ENCODE peak calls at places on chromosomes 2 and 18, in four cellular contexts. I is H9, T is neuronal stem cell, X is H1. H is an unnamed sample.

GRCh38 chr18:13603304-13604019 is 122.9 kb downstream of the FAM210A start:
- DNase-seq in I (no peak), T (no peak), X (no peak), H (no peak)

GRCh38 chr2:106159867-106160785 is 34.0 kb downstream of the UXS1 start:
- DNase-seq in I (no peak), T (no peak), X (no peak), H (no peak)

GRCh38 chr2:86020984-86021383 is 84.7 kb downstream of the POLR1A start:
- DNase-seq in I (no peak), T (no peak), X (no peak), H (no peak)

GRCh38 chr2:137857871-137858270 is 106.4 kb upstream of the HNMT start:
- DNase-seq in I (peak), T (no peak), X (no peak), H (no peak)

GRCh38 chr2:115160523-115161521 is 718.4 kb downstream of the DPP10 start:
- DNase-seq in I (peak), T (peak), X (peak), H (peak)

GRCh38 chr2:72917875-72918660 is 749 bp downstream of the EMX1 start:
- DNase-seq in I (peak), T (no peak), X (peak), H (no peak)

GRCh38 chr2:145383961-145384360 is 864.0 kb upstream of the ZEB2 start:
- DNase-seq in I (no peak), T (no peak), X (no peak), H (no peak)

GRCh38 chr2:1400943-1401735 is 12.1 kb upstream of the TPO start:
- DNase-seq in I (no peak), T (no peak), X (no peak), H (no peak)

GRCh38 chr18:58455318-58455950 is 173.5 kb downstream of the ALPK2 start:
- DNase-seq in I (no peak), T (no peak), X (no peak), H (no peak)

GRCh38 chr2:6810961-6811360 is 54.7 kb downstream of the CMPK2 start:
- DNase-seq in I (no peak), T (no peak), X (no peak), H (no peak)

GRCh38 chr2:107174126-107174525 is 288.2 kb upstream of the ST6GAL2 start:
- DNase-seq in I (no peak), T (no peak), X (no peak), H (no peak)

GRCh38 chr18:22558945-22559385 is 141.2 kb upstream of the CTAGE1 start:
- DNase-seq in I (no peak), T (no peak), X (no peak), H (peak)

GRCh38 chr2:233841183-233841582 is 13.2 kb downstream of the HJURP start:
- DNase-seq in I (no peak), T (no peak), X (peak), H (no peak)

GRCh38 chr2:160952462-160952861 is 207.8 kb upstream of the TANK start:
- DNase-seq in I (no peak), T (no peak), X (no peak), H (no peak)
- H2BK15ac ChIP-seq in I (no peak), T (no peak), X (no peak), H (no peak)

GRCh38 chr2:149166958-149167810 is 128.7 kb downstream of the LYPD6B start:
- DNase-seq in I (no peak), T (no peak), X (no peak), H (peak)
- H2BK12ac ChIP-seq in I (no peak), T (no peak), X (no peak), H (no peak)

DNA sequence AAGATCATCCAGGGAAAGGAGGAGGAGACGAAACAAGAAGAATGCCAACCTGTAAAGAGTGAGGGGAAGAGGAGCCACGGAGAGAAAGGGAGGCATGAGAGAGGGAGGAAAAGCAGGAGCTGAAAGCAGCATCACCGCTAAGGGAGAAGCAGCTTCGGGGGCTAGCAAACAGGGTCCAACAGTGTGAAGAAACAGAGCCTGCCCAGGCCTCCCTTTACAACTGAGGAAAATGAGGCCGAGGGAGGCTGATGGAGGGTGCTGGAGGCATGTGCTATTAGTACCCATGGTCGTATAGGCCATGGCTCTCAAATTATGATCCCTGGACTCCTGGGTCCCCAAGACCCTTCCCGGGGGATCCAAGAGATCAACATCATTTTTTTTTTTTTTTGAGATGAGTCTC is 50.4 kb upstream of the ASPRV1 start:
- DNase-seq in I (no peak), T (no peak), X (no peak), H (no peak)
- H2BK15ac ChIP-seq in I (no peak), T (no peak), X (no peak), H (no peak)

GRCh38 chr18:48973731-48974130 is 23.0 kb upstream of the SMAD7 start:
- DNase-seq in I (no peak), T (no peak), X (no peak), H (peak)
- H2BK12ac ChIP-seq in I (no peak), T (no peak), X (peak), H (no peak)

DNA sequence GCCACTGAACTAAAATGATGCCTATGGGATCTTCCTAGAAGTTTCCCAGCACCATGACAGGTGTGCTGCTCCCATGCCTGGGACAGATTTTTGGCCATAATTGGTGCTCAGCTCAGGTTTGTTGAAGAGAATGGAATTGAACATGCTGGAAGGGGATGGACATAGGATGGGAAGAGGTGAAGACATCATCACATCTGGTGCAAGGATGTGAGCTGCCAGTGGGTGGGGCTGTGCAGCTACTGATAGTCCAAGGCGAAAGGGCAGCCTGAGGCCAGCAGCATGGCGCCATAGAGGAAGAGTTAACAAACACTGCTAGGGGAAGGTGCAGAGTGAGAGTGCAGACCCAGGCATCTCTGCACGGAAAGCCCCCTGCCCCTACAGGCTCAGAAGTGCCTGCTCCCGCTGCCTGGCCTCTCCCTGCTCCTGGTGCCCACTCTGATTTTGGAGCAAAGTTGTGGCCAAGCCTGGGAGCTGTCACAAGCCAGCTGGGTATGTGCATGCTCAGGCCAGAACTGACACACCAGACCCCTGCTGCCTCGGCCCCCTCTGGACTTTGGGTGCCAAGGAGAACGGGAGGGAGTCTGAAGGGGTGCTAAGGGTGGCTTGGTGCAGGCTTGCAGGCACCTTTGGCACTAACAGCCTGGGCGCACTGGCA is 178.6 kb downstream of the ZBTB7C start:
- DNase-seq in I (peak), T (peak), X (peak), H (peak)
- H2BK15ac ChIP-seq in I (no peak), T (peak), X (no peak), H (no peak)

GRCh38 chr2:101803945-101804696 is 106.6 kb downstream of the MAP4K4 start:
- DNase-seq in I (no peak), T (peak), X (no peak), H (no peak)

GRCh38 chr2:101803128-101803527 is 105.6 kb downstream of the MAP4K4 start:
- DNase-seq in I (no peak), T (no peak), X (no peak), H (peak)

GRCh38 chr2:101807242-101807641 is 109.7 kb downstream of the MAP4K4 start:
- DNase-seq in I (no peak), T (no peak), X (no peak), H (no peak)

GRCh38 chr2:101806123-101806522 is 108.6 kb downstream of the MAP4K4 start:
- DNase-seq in I (peak), T (peak), X (no peak), H (peak)

GRCh38 chr2:101805146-101806088 is 107.9 kb downstream of the MAP4K4 start:
- DNase-seq in I (no peak), T (no peak), X (no peak), H (peak)
- H2BK12ac ChIP-seq in I (peak), T (no peak), X (peak), H (peak)